ENCODE peak calls at places on chromosomes 12 and 14, in seven cellular contexts. Y is AG10803, G is uterus, P is Panc1, U is IMR-90, B is CD14-positive monocyte, M is hepatocyte. N is an unnamed sample.

GRCh38 chr12:103441437-103442186 is 54.2 kb downstream of the C12orf42 start:
- DNase-seq in Y (no peak), G (no peak), P (no peak), U (no peak), B (no peak), M (no peak), N (no peak)

GRCh38 chr12:121649819-121650353 is 19.6 kb downstream of the MORN3 start:
- DNase-seq in Y (no peak), G (no peak), P (no peak), U (no peak), B (no peak), M (no peak), N (no peak)

GRCh38 chr14:103401223-103402214 is 16.3 kb downstream of the MARK3 start:
- DNase-seq in Y (peak; percentile 82), G (no peak), P (no peak), U (peak; percentile 87), B (no peak), M (no peak), N (no peak)

GRCh38 chr14:74248036-74248435 is 8.8 kb downstream of the VSX2 start:
- DNase-seq in Y (no peak), G (no peak), P (no peak), U (no peak), B (no peak), M (no peak), N (no peak)

GRCh38 chr12:5817246-5817645 is 127.8 kb downstream of the ANO2 start:
- DNase-seq in Y (no peak), G (no peak), P (no peak), U (no peak), B (no peak), M (no peak), N (no peak)

GRCh38 chr14:68508581-68508980 is 284.3 kb downstream of the ZFP36L1 start:
- DNase-seq in Y (no peak), G (no peak), P (no peak), U (no peak), B (no peak), M (no peak), N (no peak)

GRCh38 chr12:107632246-107632645 is 53.4 kb upstream of the PWP1 start:
- DNase-seq in Y (no peak), G (no peak), P (no peak), U (no peak), B (no peak), M (peak; percentile 55), N (no peak)

GRCh38 chr12:125403145-125403789 is 338.0 kb downstream of the AACS start:
- DNase-seq in Y (peak; percentile 3), G (no peak), P (no peak), U (peak; percentile 6), B (no peak), M (peak; percentile 50), N (peak; percentile 36)

GRCh38 chr14:50961606-50962259 is 17.4 kb upstream of the PYGL start:
- DNase-seq in Y (peak; percentile 86), G (no peak), P (peak; percentile 62), U (peak; percentile 97), B (no peak), M (peak; percentile 30), N (peak; percentile 43)

GRCh38 chr12:16658699-16659098 is 52.7 kb upstream of the LMO3 start:
- DNase-seq in Y (no peak), G (no peak), P (no peak), U (no peak), B (no peak), M (no peak), N (no peak)

GRCh38 chr12:114696443-114697245 is 12.7 kb upstream of the TBX3 start:
- DNase-seq in Y (no peak), G (no peak), P (no peak), U (no peak), B (no peak), M (no peak), N (no peak)

GRCh38 chr12:116278667-116279066 is 1.2 kb upstream of the MED13L start:
- DNase-seq in Y (no peak), G (no peak), P (no peak), U (no peak), B (no peak), M (no peak), N (no peak)

GRCh38 chr12:122871851-122872785 is 23.8 kb downstream of the VPS37B start:
- DNase-seq in Y (peak; percentile 87), G (peak; percentile 34), P (no peak), U (peak; percentile 88), B (peak; percentile 73), M (peak; percentile 65), N (peak; percentile 87)

GRCh38 chr12:122368361-122369073 is 54.0 kb downstream of the CLIP1 start:
- DNase-seq in Y (peak; percentile 46), G (no peak), P (peak; percentile 42), U (peak; percentile 81), B (no peak), M (peak; percentile 68), N (no peak)

GRCh38 chr14:95664046-95664445 is 22.2 kb upstream of the TCL1B start:
- DNase-seq in Y (no peak), G (no peak), P (no peak), U (no peak), B (no peak), M (no peak), N (no peak)

GRCh38 chr12:120984351-120984898 is 6.1 kb downstream of the HNF1A start:
- DNase-seq in Y (no peak), G (no peak), P (no peak), U (no peak), B (no peak), M (peak; percentile 81), N (peak; percentile 76)

GRCh38 chr12:11664101-11664500 is 14.6 kb downstream of the ETV6 start:
- DNase-seq in Y (no peak), G (no peak), P (no peak), U (no peak), B (no peak), M (no peak), N (no peak)
- TF ChIP-seq CTCF in Y (no peak), G (no peak), P (no peak), U (no peak), B (no peak), M (no peak), N (no peak)

DNA sequence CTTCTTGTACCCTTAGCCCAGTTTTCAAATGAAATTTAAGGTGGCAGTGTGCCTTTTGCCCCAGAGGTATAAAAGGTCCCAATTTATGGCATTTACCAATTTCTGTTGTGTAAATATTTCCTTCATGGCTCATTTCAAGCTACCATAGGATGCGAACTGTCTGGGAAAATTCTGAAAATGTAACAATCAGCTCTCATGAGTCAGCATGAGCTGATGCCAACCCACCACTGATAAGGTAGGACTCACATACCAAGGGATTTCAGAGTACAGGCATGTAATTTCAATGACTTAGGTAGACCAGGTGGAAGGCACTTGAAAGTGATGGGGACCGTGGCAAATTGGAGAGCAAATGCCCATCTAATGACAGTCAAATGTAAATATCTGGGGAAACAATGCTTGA is 169.5 kb downstream of the TTC8 start:
- DNase-seq in Y (peak; percentile 58), G (no peak), P (no peak), U (peak; percentile 76), B (no peak), M (no peak), N (no peak)
- TF ChIP-seq CTCF in Y (no peak), G (no peak), P (no peak), U (no peak), B (no peak), M (no peak), N (no peak)

GRCh38 chr14:67420102-67420739 is 8.3 kb upstream of the PLEK2 start:
- DNase-seq in Y (no peak), G (no peak), P (no peak), U (no peak), B (no peak), M (no peak), N (peak; percentile 67)
- TF ChIP-seq CTCF in Y (peak; percentile 37), G (no peak), P (peak; percentile 77), U (peak; percentile 34), B (peak; percentile 50), M (peak; percentile 22), N (peak; percentile 61)

DNA sequence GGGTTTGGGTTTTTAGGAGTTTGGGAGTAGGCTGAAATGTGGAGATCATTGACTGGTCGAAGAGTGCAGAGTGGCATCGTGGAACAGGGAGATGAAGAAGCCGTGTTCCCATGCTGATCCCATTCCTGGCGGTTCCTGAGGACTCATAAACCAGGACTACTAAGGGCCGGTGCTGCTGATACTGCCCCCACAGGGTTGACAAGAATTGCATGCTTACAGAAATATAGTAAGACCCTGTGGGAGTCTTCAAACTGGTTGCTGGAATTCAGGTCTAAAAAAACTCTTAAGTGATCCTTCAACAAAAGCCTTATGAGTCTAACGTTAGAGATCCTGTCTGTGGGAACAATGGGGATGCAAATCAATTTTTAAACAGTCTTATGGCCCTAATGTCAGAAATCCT is 64.0 kb upstream of the ARHGAP5 start:
- DNase-seq in Y (no peak), G (no peak), P (no peak), U (no peak), B (no peak), M (no peak), N (no peak)
- TF ChIP-seq CTCF in Y (peak; percentile 4), G (no peak), P (peak; percentile 16), U (no peak), B (no peak), M (no peak), N (no peak)